ENCODE peak calls at places on chromosomes 3 and 15, in five cellular contexts. P, Y, K, F and I are unnamed samples.
A peak's percentile ranks its signal among the peaks of the same experiment; 100 is the strongest.

GRCh38 chr3:183193762-183194701 is 31.5 kb upstream of the LAMP3 start:
- DNase-seq in Y (no peak), K (no peak), P (no peak), F (no peak), I (no peak)

GRCh38 chr3:99896482-99896881 is 78.8 kb downstream of the CMSS1 start:
- DNase-seq in Y (no peak), F (no peak), K (no peak), P (no peak), I (no peak)

GRCh38 chr15:90213818-90214204 is 12.7 kb downstream of the SEMA4B start:
- DNase-seq in P (no peak), Y (no peak), F (no peak), K (no peak), I (no peak)

GRCh38 chr3:11499144-11499543 is 144.6 kb downstream of the VGLL4 start:
- DNase-seq in F (no peak), Y (no peak), K (peak; percentile 91), P (peak; percentile 76), I (no peak)

GRCh38 chr15:65326109-65326508 is 21.6 kb downstream of the RNU5B-1 start:
- DNase-seq in K (no peak), F (no peak), P (no peak), Y (peak; percentile 20), I (peak; percentile 71)

GRCh38 chr3:25420885-25421284 is 7.2 kb upstream of the RARB start:
- DNase-seq in P (no peak), K (no peak), Y (no peak), F (no peak), I (no peak)

GRCh38 chr15:41941644-41942415 is 30.5 kb downstream of the EHD4 start:
- DNase-seq in F (no peak), K (no peak), P (no peak), Y (no peak), I (no peak)

GRCh38 chr3:43180027-43180426 is 74.1 kb upstream of the POMGNT2 start:
- DNase-seq in P (peak; percentile 71), Y (no peak), K (no peak), F (peak; percentile 62), I (no peak)

GRCh38 chr15:65981837-65982696 is 112.8 kb downstream of the RAB11A start:
- DNase-seq in K (no peak), Y (peak; percentile 56), P (no peak), F (peak; percentile 76), I (peak; percentile 58)

GRCh38 chr15:66153549-66154415 is 99.8 kb downstream of the MEGF11 start:
- DNase-seq in Y (no peak), F (no peak), P (no peak), K (no peak), I (no peak)

GRCh38 chr15:78830514-78831228 is 19.4 kb upstream of the ADAMTS7 start:
- DNase-seq in P (no peak), Y (no peak), K (no peak), F (peak; percentile 12), I (no peak)

GRCh38 chr3:130746296-130747039 is at the start of gene PIK3R4:
- DNase-seq in P (peak; percentile 96), Y (peak; percentile 90), F (peak; percentile 98), K (peak; percentile 91), I (peak; percentile 99)

GRCh38 chr3:53804697-53805462 is 41.3 kb downstream of the CHDH start:
- DNase-seq in K (peak; percentile 61), Y (peak; percentile 23), P (peak; percentile 47), F (no peak), I (no peak)

GRCh38 chr15:31236184-31237041 is 90.2 kb upstream of the KLF13 start:
- DNase-seq in P (peak; percentile 94), Y (peak; percentile 55), F (no peak), K (peak; percentile 79), I (peak; percentile 77)

GRCh38 chr3:94246136-94246535 is 183.3 kb downstream of the NSUN3 start:
- DNase-seq in Y (no peak), F (no peak), K (no peak), P (no peak), I (no peak)

GRCh38 chr15:91882858-91883586 is 29.5 kb downstream of the SLCO3A1 start:
- DNase-seq in F (no peak), P (peak; percentile 11), Y (peak; percentile 13), K (no peak), I (peak; percentile 87)

GRCh38 chr3:25661694-25662455 is 2.8 kb downstream of the TOP2B start:
- DNase-seq in P (no peak), K (no peak), Y (no peak), F (no peak), I (no peak)